ENCODE peak calls at places on chromosomes 12 and 14, in seven cellular contexts. W is neuronal stem cell; P is GM18507; U is activated B cell treated with CpG ODN at 0.5 μM for 24 hours; R is activated naive CD4-positive, alpha-beta T cell; C is sigmoid colon; E is amniotic stem cell. H is an unnamed sample.

GRCh38 chr12:53560386-53560785 is 53.1 kb upstream of the NPFF start:
- DNase-seq in P (no peak), U (no peak), C (no peak), R (no peak), E (peak), W (no peak), H (no peak)

GRCh38 chr12:3535431-3535841 is 44.4 kb downstream of the PRMT8 start:
- DNase-seq in W (no peak), P (no peak), C (no peak), R (no peak), E (no peak), U (no peak), H (peak)

GRCh38 chr12:121812320-121812871 is 8.6 kb downstream of the SETD1B start:
- DNase-seq in R (no peak), P (no peak), W (peak), E (no peak), U (no peak), C (peak), H (no peak)

GRCh38 chr12:108633534-108634224 is at the start of gene SELPLG:
- DNase-seq in C (peak), U (peak), W (no peak), R (peak), E (no peak), P (peak), H (no peak)

GRCh38 chr14:43145361-43145760 is 1361.7 kb downstream of the FSCB start:
- DNase-seq in W (no peak), R (no peak), P (no peak), U (no peak), E (no peak), C (no peak), H (no peak)

GRCh38 chr12:93059288-93059687 is 130.2 kb upstream of the EEA1 start:
- DNase-seq in P (no peak), U (no peak), C (no peak), W (no peak), R (no peak), E (no peak), H (no peak)

GRCh38 chr14:94307410-94307992 is 14.4 kb upstream of the SERPINA10 start:
- DNase-seq in R (no peak), C (no peak), U (no peak), E (no peak), W (no peak), P (no peak), H (peak)

GRCh38 chr14:68986926-68987652 is 8.0 kb upstream of the ACTN1 start:
- DNase-seq in W (no peak), P (no peak), U (no peak), E (no peak), C (no peak), R (no peak), H (no peak)

GRCh38 chr12:101743724-101744472 is 4.6 kb upstream of the SYCP3 start:
- DNase-seq in C (no peak), P (peak), E (no peak), U (peak), W (no peak), R (no peak), H (no peak)

GRCh38 chr12:75865315-75865714 is 166.3 kb downstream of the PHLDA1 start:
- DNase-seq in P (no peak), E (no peak), C (no peak), U (no peak), R (no peak), W (no peak), H (no peak)

GRCh38 chr14:76768201-76768656 is 7.0 kb downstream of the VASH1 start:
- DNase-seq in E (no peak), C (no peak), R (peak), U (no peak), P (peak), W (no peak), H (no peak)

GRCh38 chr14:52075371-52075770 is 6.5 kb upstream of the NID2 start:
- DNase-seq in E (no peak), U (no peak), P (no peak), C (no peak), R (no peak), W (no peak), H (no peak)

GRCh38 chr14:96940009-96940408 is 142.8 kb downstream of the VRK1 start:
- DNase-seq in P (no peak), C (no peak), E (no peak), U (no peak), R (no peak), W (no peak), H (no peak)

GRCh38 chr14:46490150-46490769 is 161.3 kb downstream of the RPL10L start:
- DNase-seq in E (no peak), U (no peak), R (no peak), P (no peak), C (no peak), W (peak), H (no peak)